ENCODE peak calls at places on chromosomes 1 and 21, in ten cellular contexts. O is AG09319, Y is NB4, G is fibroblast of the aortic adventitia, B is AG10803, U is fibroblast of mammary gland, I is GM06990, X is osteoblast, T is endothelial cell, S is GM12864. A is an unnamed sample.

GRCh38 chr21:34276711-34277425 is 86.9 kb upstream of the KCNE2 start:
- DNase-seq in O (no peak), Y (peak), G (no peak), B (peak), U (peak), I (peak), X (no peak), T (no peak), S (peak), A (peak)

GRCh38 chr1:231733063-231733462 is 106.5 kb downstream of the DISC1 start:
- DNase-seq in O (no peak), Y (no peak), G (no peak), B (no peak), U (no peak), I (no peak), X (no peak), T (no peak), S (no peak), A (no peak)

GRCh38 chr1:45943185-45943584 is 139.8 kb downstream of the MAST2 start:
- DNase-seq in O (no peak), Y (no peak), G (no peak), B (no peak), U (no peak), I (no peak), X (no peak), T (no peak), S (no peak), A (no peak)

GRCh38 chr21:24590261-24590660 is 1017.0 kb downstream of the MRPL39 start:
- DNase-seq in O (no peak), Y (no peak), G (no peak), B (no peak), U (no peak), I (no peak), X (no peak), T (no peak), S (no peak), A (no peak)

GRCh38 chr1:173853074-173853473 is 14.7 kb downstream of the GAS5 start:
- DNase-seq in O (no peak), Y (no peak), G (peak), B (peak), U (peak), I (no peak), X (no peak), T (peak), S (no peak), A (no peak)

GRCh38 chr1:21922103-21923014 is 14.8 kb downstream of the HSPG2 start:
- DNase-seq in O (no peak), Y (no peak), G (no peak), B (no peak), U (no peak), I (no peak), X (no peak), T (no peak), S (no peak), A (no peak)

GRCh38 chr1:172339840-172340239 is 80.6 kb upstream of the C1orf105 start:
- DNase-seq in O (no peak), Y (no peak), G (no peak), B (peak), U (peak), I (no peak), X (no peak), T (no peak), S (no peak), A (no peak)

GRCh38 chr1:32334864-32335618 is 992 bp downstream of the MARCKSL1 start:
- DNase-seq in O (no peak), Y (peak), G (peak), B (peak), U (no peak), I (peak), X (peak), T (peak), S (no peak), A (peak)

GRCh38 chr1:60863131-60863530 is 219.2 kb upstream of the NFIA start:
- DNase-seq in O (no peak), Y (no peak), G (no peak), B (no peak), U (no peak), I (no peak), X (no peak), T (no peak), S (no peak), A (no peak)

GRCh38 chr1:156359973-156360372 is 9.0 kb upstream of the RHBG start:
- DNase-seq in O (no peak), Y (no peak), G (peak), B (peak), U (peak), I (no peak), X (no peak), T (peak), S (no peak), A (no peak)

GRCh38 chr1:17887646-17888395 is 132.7 kb downstream of the ACTL8 start:
- DNase-seq in O (no peak), Y (no peak), G (no peak), B (no peak), U (no peak), I (no peak), X (no peak), T (no peak), S (no peak), A (no peak)

GRCh38 chr1:2347409-2347785 is 44.0 kb downstream of the MORN1 start:
- DNase-seq in O (no peak), Y (no peak), G (no peak), B (no peak), U (no peak), I (no peak), X (peak), T (no peak), S (no peak), A (no peak)

GRCh38 chr21:46552274-46552673 is 52.6 kb downstream of the S100B start:
- DNase-seq in O (no peak), Y (peak), G (no peak), B (no peak), U (no peak), I (no peak), X (peak), T (peak), S (no peak), A (no peak)

GRCh38 chr1:179082308-179083030 is 599 bp downstream of the TOR3A start:
- DNase-seq in O (no peak), Y (peak), G (peak), B (no peak), U (no peak), I (peak), X (peak), T (peak), S (no peak), A (peak)

GRCh38 chr1:218671573-218671972 is 326.4 kb downstream of the TGFB2 start:
- DNase-seq in O (peak), Y (no peak), G (no peak), B (peak), U (peak), I (no peak), X (peak), T (no peak), S (no peak), A (no peak)

GRCh38 chr1:4585216-4585615 is 69.2 kb upstream of the AJAP1 start:
- DNase-seq in O (no peak), Y (peak), G (no peak), B (no peak), U (no peak), I (peak), X (no peak), T (peak), S (no peak), A (peak)

GRCh38 chr1:153928245-153928644 is 5.5 kb upstream of the GATAD2B start:
- DNase-seq in O (no peak), Y (no peak), G (no peak), B (no peak), U (no peak), I (no peak), X (no peak), T (no peak), S (no peak), A (no peak)

GRCh38 chr1:175072131-175072941 is 4.7 kb downstream of the TNN start:
- DNase-seq in O (peak), Y (peak), G (peak), B (peak), U (peak), I (peak), X (no peak), T (peak), S (peak), A (peak)

GRCh38 chr1:175073054-175073453 is 5.4 kb downstream of the TNN start:
- DNase-seq in O (peak), Y (peak), G (peak), B (peak), U (peak), I (no peak), X (no peak), T (no peak), S (no peak), A (no peak)

GRCh38 chr1:175075572-175076568 is 8.2 kb downstream of the TNN start:
- DNase-seq in O (no peak), Y (peak), G (no peak), B (peak), U (peak), I (no peak), X (peak), T (no peak), S (no peak), A (peak)

GRCh38 chr1:175071544-175071943 is 3.9 kb downstream of the TNN start:
- DNase-seq in O (no peak), Y (no peak), G (no peak), B (no peak), U (no peak), I (no peak), X (no peak), T (no peak), S (no peak), A (no peak)

GRCh38 chr1:175073633-175074032 is 6.0 kb downstream of the TNN start:
- DNase-seq in O (no peak), Y (peak), G (no peak), B (no peak), U (no peak), I (no peak), X (no peak), T (no peak), S (no peak), A (no peak)
- TF ChIP-seq CTCF in O (no peak), Y (no peak), G (no peak), B (no peak), U (no peak), I (no peak), X (no peak), T (no peak), S (peak), A (no peak)

DNA sequence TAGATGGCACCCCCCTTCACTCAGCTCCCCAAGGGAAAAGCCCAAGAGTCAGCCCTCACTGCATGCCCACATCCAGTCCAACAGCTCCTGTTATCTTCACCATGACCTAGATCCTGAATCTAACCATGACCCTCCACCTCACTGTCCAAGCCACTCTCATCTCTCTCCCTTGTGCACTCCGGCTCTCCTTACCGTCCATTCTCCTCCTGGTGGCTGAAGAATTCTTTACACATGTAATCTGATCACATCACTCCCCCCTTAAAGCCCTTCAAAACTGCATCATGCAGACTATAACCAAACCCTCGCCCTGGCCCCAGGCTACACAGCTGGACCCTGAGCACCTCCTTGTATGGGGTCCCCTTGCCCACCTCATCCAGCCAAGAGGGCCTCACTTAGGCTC is 14.0 kb upstream of the PAQR7 start:
- DNase-seq in O (no peak), Y (no peak), G (no peak), B (no peak), U (peak), I (no peak), X (peak), T (no peak), S (no peak), A (no peak)
- TF ChIP-seq CTCF in O (peak), Y (no peak), G (peak), B (no peak), U (peak), I (no peak), X (peak), T (no peak), S (no peak), A (no peak)

DNA sequence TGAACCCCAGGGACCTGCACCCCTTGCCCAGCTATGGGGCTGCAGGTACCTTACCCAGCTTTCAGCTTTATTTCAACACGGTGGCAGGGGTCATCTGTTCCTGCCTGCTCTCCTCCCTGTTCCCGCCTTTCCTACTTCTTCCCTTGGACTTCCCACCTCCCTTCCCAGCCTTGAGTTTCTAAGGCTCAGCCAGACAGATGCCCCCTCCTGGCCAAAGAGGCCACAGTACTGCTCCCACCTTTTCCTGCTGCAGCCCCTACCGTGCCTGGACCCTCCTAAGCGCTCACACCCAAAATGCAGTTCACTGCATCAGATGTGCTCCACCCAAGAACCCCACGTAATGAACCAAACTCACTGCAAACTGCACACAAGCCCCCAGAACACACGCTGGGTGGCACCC is 7.7 kb downstream of the NOC2L start:
- DNase-seq in O (no peak), Y (no peak), G (no peak), B (peak), U (peak), I (no peak), X (no peak), T (no peak), S (no peak), A (no peak)
- TF ChIP-seq CTCF in O (peak), Y (peak), G (peak), B (peak), U (peak), I (no peak), X (peak), T (no peak), S (peak), A (peak)

GRCh38 chr1:89149976-89150375 is 24.1 kb upstream of the GBP2 start:
- DNase-seq in O (no peak), Y (no peak), G (no peak), B (no peak), U (no peak), I (no peak), X (no peak), T (no peak), S (no peak), A (no peak)

GRCh38 chr1:89151021-89151420 is 24.8 kb downstream of the GBP7 start:
- DNase-seq in O (no peak), Y (no peak), G (no peak), B (no peak), U (no peak), I (no peak), X (no peak), T (no peak), S (no peak), A (no peak)

GRCh38 chr1:89148259-89148658 is 22.3 kb upstream of the GBP2 start:
- DNase-seq in O (no peak), Y (no peak), G (no peak), B (no peak), U (no peak), I (no peak), X (no peak), T (no peak), S (no peak), A (no peak)

GRCh38 chr1:89147707-89148106 is 21.8 kb upstream of the GBP2 start:
- DNase-seq in O (no peak), Y (no peak), G (no peak), B (no peak), U (no peak), I (no peak), X (no peak), T (no peak), S (no peak), A (no peak)

GRCh38 chr1:89149229-89149628 is 23.3 kb upstream of the GBP2 start:
- DNase-seq in O (no peak), Y (no peak), G (peak), B (peak), U (peak), I (no peak), X (peak), T (peak), S (no peak), A (no peak)
- TF ChIP-seq CTCF in O (peak), Y (no peak), G (peak), B (peak), U (peak), I (no peak), X (peak), T (no peak), S (peak), A (no peak)

GRCh38 chr1:50659107-50659628 is 235.9 kb upstream of the DMRTA2 start:
- DNase-seq in O (no peak), Y (no peak), G (no peak), B (no peak), U (no peak), I (no peak), X (no peak), T (no peak), S (no peak), A (no peak)

GRCh38 chr1:50656931-50657330 is 233.7 kb upstream of the DMRTA2 start:
- DNase-seq in O (no peak), Y (no peak), G (no peak), B (no peak), U (no peak), I (no peak), X (no peak), T (no peak), S (no peak), A (no peak)

GRCh38 chr1:50658421-50659076 is 235.3 kb upstream of the DMRTA2 start:
- DNase-seq in O (no peak), Y (no peak), G (peak), B (peak), U (peak), I (no peak), X (no peak), T (no peak), S (no peak), A (no peak)

GRCh38 chr1:50665413-50665812 is 242.2 kb upstream of the DMRTA2 start:
- DNase-seq in O (no peak), Y (no peak), G (no peak), B (peak), U (no peak), I (no peak), X (no peak), T (no peak), S (no peak), A (no peak)

GRCh38 chr1:50661626-50662025 is 238.4 kb upstream of the DMRTA2 start:
- DNase-seq in O (no peak), Y (no peak), G (peak), B (peak), U (peak), I (no peak), X (peak), T (no peak), S (no peak), A (no peak)
- TF ChIP-seq CTCF in O (no peak), Y (no peak), G (no peak), B (no peak), U (no peak), I (no peak), X (no peak), T (no peak), S (no peak), A (no peak)

A was measured in GM10248.